ENCODE peak calls at places on chromosome 12, in nine cellular contexts. C, R, A, B, U, P, T, J and Z are unnamed samples.

GRCh38 chr12:63995512-63995911 is 151.0 kb downstream of the SRGAP1 start:
- DNase-seq in C (no peak), R (no peak), A (peak), B (no peak), U (no peak), P (no peak), T (peak), J (no peak), Z (no peak)

GRCh38 chr12:100382327-100382726 is 25.5 kb downstream of the SLC17A8 start:
- DNase-seq in C (no peak), R (peak), A (no peak), B (no peak), U (no peak), P (peak), T (peak), J (no peak), Z (no peak)

GRCh38 chr12:26726956-26727355 is 106.0 kb downstream of the ITPR2 start:
- DNase-seq in C (no peak), R (no peak), A (no peak), B (no peak), U (no peak), P (no peak), T (no peak), J (no peak), Z (no peak)

GRCh38 chr12:77696183-77696582 is 134.5 kb upstream of the NAV3 start:
- DNase-seq in C (no peak), R (no peak), A (no peak), B (no peak), U (no peak), P (no peak), T (no peak), J (no peak), Z (no peak)

GRCh38 chr12:68611094-68611818 is 557 bp downstream of the RAP1B start:
- DNase-seq in C (peak), R (peak), A (peak), B (peak), U (peak), P (peak), T (peak), J (no peak), Z (peak)

GRCh38 chr12:50926415-50926814 is 25.9 kb upstream of the HIGD1C start:
- DNase-seq in C (no peak), R (no peak), A (no peak), B (no peak), U (no peak), P (no peak), T (no peak), J (no peak), Z (no peak)

GRCh38 chr12:122681814-122682213 is 21.3 kb downstream of the HCAR2 start:
- DNase-seq in C (no peak), R (no peak), A (no peak), B (peak), U (peak), P (no peak), T (no peak), J (no peak), Z (no peak)

GRCh38 chr12:6866163-6866919 is 990 bp upstream of the TPI1 start:
- DNase-seq in C (no peak), R (no peak), A (no peak), B (no peak), U (no peak), P (no peak), T (no peak), J (no peak), Z (no peak)

GRCh38 chr12:70467908-70468733 is 102.0 kb downstream of the KCNMB4 start:
- DNase-seq in C (no peak), R (no peak), A (no peak), B (no peak), U (no peak), P (no peak), T (no peak), J (no peak), Z (no peak)

GRCh38 chr12:131948166-131948712 is 1.5 kb upstream of the EP400 start:
- DNase-seq in C (no peak), R (peak), A (no peak), B (no peak), U (no peak), P (no peak), T (no peak), J (no peak), Z (no peak)

GRCh38 chr12:54526800-54527630 is 22.4 kb upstream of the PDE1B start:
- DNase-seq in C (peak), R (peak), A (peak), B (no peak), U (peak), P (peak), T (peak), J (no peak), Z (peak)

GRCh38 chr12:54044425-54045093 is 9.1 kb upstream of the HOXC4 start:
- DNase-seq in C (no peak), R (peak), A (no peak), B (no peak), U (no peak), P (no peak), T (no peak), J (no peak), Z (no peak)

GRCh38 chr12:130288201-130288600 is 49.5 kb upstream of the PIWIL1 start:
- DNase-seq in C (no peak), R (no peak), A (peak), B (no peak), U (no peak), P (no peak), T (no peak), J (no peak), Z (no peak)

GRCh38 chr12:81797100-81797499 is 38.0 kb upstream of the PPFIA2 start:
- DNase-seq in C (peak), R (no peak), A (peak), B (no peak), U (no peak), P (no peak), T (peak), J (peak), Z (no peak)

GRCh38 chr12:10771132-10771733 is 31.2 kb downstream of the TAS2R7 start:
- DNase-seq in C (peak), R (no peak), A (peak), B (peak), U (peak), P (peak), T (peak), J (peak), Z (no peak)

GRCh38 chr12:28552472-28553061 is 362.3 kb downstream of the CCDC91 start:
- DNase-seq in C (no peak), R (no peak), A (no peak), B (no peak), U (no peak), P (no peak), T (no peak), J (no peak), Z (no peak)

GRCh38 chr12:46256942-46257341 is 11.9 kb downstream of the SLC38A1 start:
- DNase-seq in C (no peak), R (peak), A (no peak), B (no peak), U (no peak), P (no peak), T (no peak), J (no peak), Z (no peak)

GRCh38 chr12:57891639-57892228 is 45.2 kb upstream of the CTDSP2 start:
- DNase-seq in C (no peak), R (no peak), A (no peak), B (no peak), U (no peak), P (no peak), T (no peak), J (no peak), Z (no peak)

GRCh38 chr12:52316701-52317100 is 4.5 kb downstream of the KRT83 start:
- DNase-seq in C (no peak), R (peak), A (no peak), B (no peak), U (no peak), P (no peak), T (no peak), J (no peak), Z (no peak)

GRCh38 chr12:51171884-51172514 is 936 bp downstream of the TFCP2 start:
- DNase-seq in C (peak), R (peak), A (peak), B (peak), U (peak), P (no peak), T (peak), J (no peak), Z (peak)

GRCh38 chr12:65958456-65958855 is 134.2 kb downstream of the HMGA2 start:
- DNase-seq in C (peak), R (peak), A (peak), B (no peak), U (no peak), P (no peak), T (no peak), J (no peak), Z (peak)

GRCh38 chr12:20194171-20194570 is 174.2 kb upstream of the PDE3A start:
- DNase-seq in C (no peak), R (peak), A (no peak), B (peak), U (peak), P (no peak), T (no peak), J (no peak), Z (no peak)

GRCh38 chr12:53051058-53051880 is 1.4 kb downstream of the TNS2 start:
- DNase-seq in C (peak), R (peak), A (no peak), B (peak), U (peak), P (peak), T (peak), J (no peak), Z (peak)

GRCh38 chr12:109744991-109745942 is 31.6 kb downstream of the FAM222A start:
- DNase-seq in C (no peak), R (peak), A (no peak), B (no peak), U (no peak), P (no peak), T (no peak), J (no peak), Z (no peak)

GRCh38 chr12:122834229-122834920 is 882 bp upstream of the HIP1R start:
- DNase-seq in C (peak), R (peak), A (peak), B (no peak), U (peak), P (peak), T (peak), J (peak), Z (peak)

GRCh38 chr12:113007166-113007565 is 28.8 kb downstream of the OAS2 start:
- DNase-seq in C (no peak), R (no peak), A (no peak), B (peak), U (no peak), P (peak), T (peak), J (no peak), Z (no peak)

GRCh38 chr12:51926718-51927117 is 19.4 kb downstream of the ACVRL1 start:
- DNase-seq in C (peak), R (peak), A (peak), B (no peak), U (no peak), P (no peak), T (peak), J (no peak), Z (peak)

GRCh38 chr12:32809196-32809595 is 53.5 kb upstream of the YARS2 start:
- DNase-seq in C (no peak), R (no peak), A (no peak), B (no peak), U (no peak), P (no peak), T (no peak), J (no peak), Z (no peak)

GRCh38 chr12:96425321-96425720 is 25.1 kb upstream of the CDK17 start:
- DNase-seq in C (no peak), R (no peak), A (peak), B (peak), U (peak), P (peak), T (peak), J (no peak), Z (no peak)

GRCh38 chr12:68497702-68498101 is 113.0 kb upstream of the RAP1B start:
- DNase-seq in C (peak), R (no peak), A (no peak), B (peak), U (peak), P (peak), T (peak), J (no peak), Z (no peak)

GRCh38 chr12:114339626-114340025 is 66.3 kb downstream of the TBX5 start:
- DNase-seq in C (no peak), R (no peak), A (no peak), B (peak), U (peak), P (peak), T (peak), J (no peak), Z (no peak)

GRCh38 chr12:32457251-32458025 is 58.1 kb downstream of the FGD4 start:
- DNase-seq in C (no peak), R (no peak), A (no peak), B (no peak), U (no peak), P (no peak), T (no peak), J (no peak), Z (no peak)

GRCh38 chr12:51678086-51678724 is 87.2 kb downstream of the SCN8A start:
- DNase-seq in C (peak), R (peak), A (peak), B (no peak), U (peak), P (peak), T (peak), J (peak), Z (peak)

GRCh38 chr12:49626169-49626835 is 2.9 kb downstream of the PRPF40B start:
- DNase-seq in C (no peak), R (peak), A (no peak), B (no peak), U (no peak), P (no peak), T (peak), J (no peak), Z (no peak)

GRCh38 chr12:14313379-14313778 is 52.1 kb upstream of the ATF7IP start:
- DNase-seq in C (no peak), R (no peak), A (no peak), B (no peak), U (no peak), P (peak), T (no peak), J (no peak), Z (no peak)

GRCh38 chr12:122965851-122966742 is at the start of gene ABCB9:
- DNase-seq in C (peak), R (peak), A (peak), B (peak), U (peak), P (peak), T (peak), J (peak), Z (peak)

GRCh38 chr12:31629756-31630732 is 29.4 kb upstream of the ETFBKMT start:
- DNase-seq in C (no peak), R (peak), A (no peak), B (peak), U (peak), P (no peak), T (no peak), J (no peak), Z (no peak)

GRCh38 chr12:17151917-17152316 is 546.0 kb upstream of the LMO3 start:
- DNase-seq in C (no peak), R (no peak), A (no peak), B (no peak), U (no peak), P (no peak), T (no peak), J (no peak), Z (no peak)

GRCh38 chr12:51238037-51238509 is 553 bp upstream of the DAZAP2 start:
- DNase-seq in C (no peak), R (no peak), A (no peak), B (no peak), U (no peak), P (no peak), T (no peak), J (no peak), Z (peak)